ENCODE peak calls at places on chromosomes 11 and 22, in six cellular contexts. One of them, this sample, is unnamed.

GRCh38 chr22:45064313-45065268 is 54.8 kb upstream of the PHF21B start:
- DNase-seq in H9: no peak
- DNase-seq in mesenchymal stem cell: peak; percentile 50
- DNase-seq in trophoblast cell: peak; percentile 27
- DNase-seq in H1: no peak
- DNase-seq in IMR-90: peak; percentile 87
- DNase-seq in this sample: no peak

GRCh38 chr22:31829505-31829904 is 75.7 kb downstream of the DEPDC5 start:
- DNase-seq in H9: no peak
- DNase-seq in mesenchymal stem cell: peak; percentile 94
- DNase-seq in trophoblast cell: peak; percentile 85
- DNase-seq in H1: no peak
- DNase-seq in IMR-90: peak; percentile 97
- DNase-seq in this sample: no peak

GRCh38 chr22:26848244-26848920 is 191.0 kb downstream of the MIAT start:
- DNase-seq in H9: no peak
- DNase-seq in mesenchymal stem cell: peak; percentile 30
- DNase-seq in trophoblast cell: no peak
- DNase-seq in H1: peak; percentile 26
- DNase-seq in IMR-90: no peak
- DNase-seq in this sample: no peak

GRCh38 chr11:134609361-134610115 is 197.5 kb upstream of the B3GAT1 start:
- DNase-seq in H9: no peak
- DNase-seq in mesenchymal stem cell: no peak
- DNase-seq in trophoblast cell: no peak
- DNase-seq in H1: peak; percentile 36
- DNase-seq in IMR-90: no peak
- DNase-seq in this sample: no peak

GRCh38 chr22:33886696-33887095 is 33.6 kb downstream of the LARGE1 start:
- DNase-seq in H9: no peak
- DNase-seq in mesenchymal stem cell: no peak
- DNase-seq in trophoblast cell: no peak
- DNase-seq in H1: no peak
- DNase-seq in IMR-90: no peak
- DNase-seq in this sample: no peak

GRCh38 chr11:23164022-23164421 is 303.7 kb upstream of the CCDC179 start:
- DNase-seq in H9: no peak
- DNase-seq in mesenchymal stem cell: no peak
- DNase-seq in trophoblast cell: no peak
- DNase-seq in H1: no peak
- DNase-seq in IMR-90: no peak
- DNase-seq in this sample: no peak

GRCh38 chr11:134362192-134362901 is 30.6 kb downstream of the GLB1L2 start:
- DNase-seq in H9: no peak
- DNase-seq in mesenchymal stem cell: no peak
- DNase-seq in trophoblast cell: no peak
- DNase-seq in H1: no peak
- DNase-seq in IMR-90: no peak
- DNase-seq in this sample: no peak

GRCh38 chr11:32154275-32154674 is 63.4 kb downstream of the RCN1 start:
- DNase-seq in H9: no peak
- DNase-seq in mesenchymal stem cell: peak; percentile 9
- DNase-seq in trophoblast cell: no peak
- DNase-seq in H1: no peak
- DNase-seq in IMR-90: peak; percentile 22
- DNase-seq in this sample: no peak

GRCh38 chr11:123195182-123196059 is at the start of gene CLMP:
- DNase-seq in H9: peak; percentile 74
- DNase-seq in mesenchymal stem cell: peak; percentile 74
- DNase-seq in trophoblast cell: no peak
- DNase-seq in H1: peak; percentile 83
- DNase-seq in IMR-90: peak; percentile 82
- DNase-seq in this sample: no peak

GRCh38 chr11:108912587-108912986 is 247.7 kb downstream of the DDX10 start:
- DNase-seq in H9: no peak
- DNase-seq in mesenchymal stem cell: peak; percentile 63
- DNase-seq in trophoblast cell: peak; percentile 88
- DNase-seq in H1: no peak
- DNase-seq in IMR-90: peak; percentile 81
- DNase-seq in this sample: no peak

GRCh38 chr11:6270584-6271246 is 11.1 kb downstream of the CCKBR start:
- DNase-seq in H9: peak; percentile 40
- DNase-seq in mesenchymal stem cell: no peak
- DNase-seq in trophoblast cell: no peak
- DNase-seq in H1: no peak
- DNase-seq in IMR-90: no peak
- DNase-seq in this sample: no peak
- H2AFZ ChIP-seq in H9: no peak overlapping the region
- H2AFZ ChIP-seq in mesenchymal stem cell: no peak overlapping the region
- H2AFZ ChIP-seq in trophoblast cell: no peak overlapping the region
- H2AFZ ChIP-seq in H1: no peak overlapping the region
- H2AFZ ChIP-seq in IMR-90: no peak overlapping the region
- H2AFZ ChIP-seq in this sample: no peak overlapping the region

DNA sequence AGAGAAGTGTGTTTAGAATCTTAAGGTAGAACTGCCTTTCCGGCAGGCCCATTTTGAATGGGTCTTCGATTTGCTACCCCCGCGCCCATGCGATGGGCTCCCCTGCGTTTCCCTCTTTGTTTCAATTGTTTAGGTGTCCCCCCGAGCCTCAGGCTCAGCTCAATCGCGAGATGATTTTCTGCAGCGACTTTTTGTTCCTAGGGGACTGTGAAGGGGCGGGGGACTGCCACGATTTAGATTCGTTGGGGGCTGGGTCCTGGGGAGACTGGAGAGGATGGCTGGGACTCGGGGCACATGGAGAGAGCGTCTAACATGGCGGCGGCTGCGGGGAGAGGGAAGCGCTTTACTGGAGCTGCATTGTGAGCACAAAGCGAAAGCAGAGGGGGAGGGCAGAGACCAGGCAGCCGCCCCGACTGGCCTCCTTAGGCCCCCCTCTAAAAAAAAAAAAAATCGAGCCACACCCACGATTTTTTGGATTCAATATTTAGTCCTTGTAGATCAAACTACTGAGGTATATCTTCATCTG is 1.7 kb downstream of the CAPRIN1 start:
- DNase-seq in H9: peak; percentile 55
- DNase-seq in mesenchymal stem cell: peak; percentile 87
- DNase-seq in trophoblast cell: peak; percentile 43
- DNase-seq in H1: peak; percentile 67
- DNase-seq in IMR-90: peak; percentile 76
- DNase-seq in this sample: peak; percentile 54
- H2BK5ac ChIP-seq in H9: peak overlapping the region; percentile 69
- H2BK5ac ChIP-seq in mesenchymal stem cell: no peak overlapping the region
- H2BK5ac ChIP-seq in trophoblast cell: peak overlapping the region; percentile 91
- H2BK5ac ChIP-seq in H1: peak overlapping the region; percentile 95
- H2BK5ac ChIP-seq in IMR-90: peak overlapping the region; percentile 81
- H2BK5ac ChIP-seq in this sample: peak overlapping the region; percentile 94

DNA sequence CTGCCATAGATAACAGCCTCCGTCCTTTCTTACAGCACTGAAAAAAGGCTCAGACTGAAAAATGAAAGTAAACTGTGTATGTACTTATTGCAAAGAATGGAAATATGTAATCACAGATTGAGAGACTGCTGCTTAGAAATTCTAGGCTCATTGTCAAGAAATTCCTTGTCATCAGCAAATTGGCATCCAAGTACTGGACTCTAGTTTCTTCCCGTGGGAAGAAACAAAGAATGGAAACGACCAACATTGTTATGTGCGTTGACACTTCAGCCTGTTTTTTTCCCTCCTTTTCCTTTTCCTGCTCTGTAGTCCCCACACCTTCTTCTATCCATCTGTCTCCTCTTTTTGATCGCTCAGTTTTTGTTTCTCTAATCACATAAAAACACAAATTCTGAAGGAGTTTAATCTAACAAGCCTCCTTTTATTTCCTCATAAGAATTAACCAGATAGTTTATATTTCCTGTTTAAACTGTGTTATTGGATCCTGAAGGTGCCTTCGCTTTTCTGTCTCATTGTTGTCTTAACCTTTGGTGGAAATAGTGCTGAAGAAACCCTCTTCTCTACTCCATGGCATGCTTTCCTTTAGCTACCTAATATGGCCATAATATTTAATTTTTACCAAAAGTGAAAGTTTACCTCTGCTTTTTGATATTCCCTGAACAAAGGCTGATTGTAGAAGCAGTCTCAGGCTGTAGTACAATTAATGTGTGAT is 20.0 kb upstream of the CASP12 start:
- DNase-seq in H9: no peak
- DNase-seq in mesenchymal stem cell: peak; percentile 67
- DNase-seq in trophoblast cell: peak; percentile 7
- DNase-seq in H1: no peak
- DNase-seq in IMR-90: peak; percentile 93
- DNase-seq in this sample: no peak
- H2AFZ ChIP-seq in H9: no peak overlapping the region
- H2AFZ ChIP-seq in mesenchymal stem cell: no peak overlapping the region
- H2AFZ ChIP-seq in trophoblast cell: no peak overlapping the region
- H2AFZ ChIP-seq in H1: no peak overlapping the region
- H2AFZ ChIP-seq in IMR-90: no peak overlapping the region
- H2AFZ ChIP-seq in this sample: no peak overlapping the region

GRCh38 chr11:13110145-13110544 is 101.0 kb downstream of the RASSF10 start:
- DNase-seq in H9: no peak
- DNase-seq in mesenchymal stem cell: no peak
- DNase-seq in trophoblast cell: peak; percentile 76
- DNase-seq in H1: no peak
- DNase-seq in IMR-90: no peak
- DNase-seq in this sample: no peak

GRCh38 chr11:13114566-13115465 is 105.7 kb downstream of the RASSF10 start:
- DNase-seq in H9: peak; percentile 90
- DNase-seq in mesenchymal stem cell: no peak
- DNase-seq in trophoblast cell: no peak
- DNase-seq in H1: no peak
- DNase-seq in IMR-90: no peak
- DNase-seq in this sample: peak; percentile 66

GRCh38 chr11:13110929-13111812 is 102.1 kb downstream of the RASSF10 start:
- DNase-seq in H9: no peak
- DNase-seq in mesenchymal stem cell: no peak
- DNase-seq in trophoblast cell: peak; percentile 98
- DNase-seq in H1: no peak
- DNase-seq in IMR-90: peak; percentile 76
- DNase-seq in this sample: no peak

GRCh38 chr11:13109616-13110015 is 100.5 kb downstream of the RASSF10 start:
- DNase-seq in H9: no peak
- DNase-seq in mesenchymal stem cell: no peak
- DNase-seq in trophoblast cell: peak; percentile 49
- DNase-seq in H1: no peak
- DNase-seq in IMR-90: no peak
- DNase-seq in this sample: no peak

GRCh38 chr11:13111813-13112130 is 102.7 kb downstream of the RASSF10 start:
- DNase-seq in H9: no peak
- DNase-seq in mesenchymal stem cell: no peak
- DNase-seq in trophoblast cell: no peak
- DNase-seq in H1: no peak
- DNase-seq in IMR-90: no peak
- DNase-seq in this sample: no peak
- H2BK5ac ChIP-seq in H9: no peak overlapping the region
- H2BK5ac ChIP-seq in mesenchymal stem cell: no peak overlapping the region
- H2BK5ac ChIP-seq in trophoblast cell: peak overlapping the region; percentile 93
- H2BK5ac ChIP-seq in H1: no peak overlapping the region
- H2BK5ac ChIP-seq in IMR-90: no peak overlapping the region
- H2BK5ac ChIP-seq in this sample: no peak overlapping the region

DNA sequence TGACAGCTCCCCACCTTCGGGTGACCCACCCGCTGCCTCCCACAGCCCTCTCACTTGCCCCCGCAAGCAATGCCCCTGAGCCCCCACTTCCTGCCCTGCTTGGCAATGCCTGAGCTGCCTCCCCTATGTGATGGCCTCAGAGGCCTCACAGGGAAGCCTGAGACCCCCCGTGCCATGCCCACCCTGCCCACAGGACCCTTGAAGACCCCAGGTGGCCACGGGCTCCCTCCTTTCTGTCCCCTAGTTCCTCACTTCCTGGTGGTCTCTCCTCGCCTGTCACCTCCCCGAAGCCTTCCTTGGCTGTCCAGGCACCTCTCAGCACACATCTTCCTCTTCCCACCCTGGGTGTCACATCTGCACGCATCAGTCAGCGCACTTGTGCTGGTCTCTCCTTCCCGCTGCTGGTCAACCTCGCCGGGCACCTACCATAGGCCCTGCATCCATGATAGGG is 90.5 kb downstream of the BRD1 start:
- DNase-seq in H9: no peak
- DNase-seq in mesenchymal stem cell: no peak
- DNase-seq in trophoblast cell: no peak
- DNase-seq in H1: no peak
- DNase-seq in IMR-90: no peak
- DNase-seq in this sample: no peak
- H2AFZ ChIP-seq in H9: no peak overlapping the region
- H2AFZ ChIP-seq in mesenchymal stem cell: no peak overlapping the region
- H2AFZ ChIP-seq in trophoblast cell: no peak overlapping the region
- H2AFZ ChIP-seq in H1: no peak overlapping the region
- H2AFZ ChIP-seq in IMR-90: no peak overlapping the region
- H2AFZ ChIP-seq in this sample: no peak overlapping the region

DNA sequence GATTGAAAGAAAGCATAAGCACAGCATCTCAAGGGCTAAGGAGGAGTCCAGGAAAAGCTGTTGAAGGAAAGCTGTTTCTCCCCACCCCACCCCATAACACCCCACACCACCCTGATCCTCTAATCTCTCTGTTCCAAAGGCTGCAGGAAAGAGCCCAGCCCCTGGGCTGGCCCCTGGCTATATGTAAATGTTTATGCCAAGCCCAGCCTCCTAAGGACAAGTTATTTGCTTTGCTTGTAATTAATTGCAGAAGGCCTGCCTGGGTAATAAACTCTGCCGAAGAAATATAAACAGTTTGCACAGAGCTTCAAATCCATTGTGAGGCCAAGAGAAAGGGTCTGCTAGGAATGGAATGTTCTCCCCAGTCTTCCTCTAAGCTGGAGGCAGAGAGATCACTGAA is 21.2 kb downstream of the ARRB1 start:
- DNase-seq in H9: no peak
- DNase-seq in mesenchymal stem cell: peak; percentile 85
- DNase-seq in trophoblast cell: no peak
- DNase-seq in H1: no peak
- DNase-seq in IMR-90: peak; percentile 65
- DNase-seq in this sample: no peak
- H2BK5ac ChIP-seq in H9: no peak overlapping the region
- H2BK5ac ChIP-seq in mesenchymal stem cell: no peak overlapping the region
- H2BK5ac ChIP-seq in trophoblast cell: peak overlapping the region; percentile 53
- H2BK5ac ChIP-seq in H1: peak overlapping the region; percentile 96
- H2BK5ac ChIP-seq in IMR-90: peak overlapping the region; percentile 47
- H2BK5ac ChIP-seq in this sample: no peak overlapping the region

GRCh38 chr11:36077886-36078685 is 134.2 kb downstream of the LDLRAD3 start:
- DNase-seq in H9: no peak
- DNase-seq in mesenchymal stem cell: peak; percentile 82
- DNase-seq in trophoblast cell: no peak
- DNase-seq in H1: no peak
- DNase-seq in IMR-90: no peak
- DNase-seq in this sample: no peak
- H2AFZ ChIP-seq in H9: no peak overlapping the region
- H2AFZ ChIP-seq in mesenchymal stem cell: no peak overlapping the region
- H2AFZ ChIP-seq in trophoblast cell: no peak overlapping the region
- H2AFZ ChIP-seq in H1: no peak overlapping the region
- H2AFZ ChIP-seq in IMR-90: no peak overlapping the region
- H2AFZ ChIP-seq in this sample: no peak overlapping the region

DNA sequence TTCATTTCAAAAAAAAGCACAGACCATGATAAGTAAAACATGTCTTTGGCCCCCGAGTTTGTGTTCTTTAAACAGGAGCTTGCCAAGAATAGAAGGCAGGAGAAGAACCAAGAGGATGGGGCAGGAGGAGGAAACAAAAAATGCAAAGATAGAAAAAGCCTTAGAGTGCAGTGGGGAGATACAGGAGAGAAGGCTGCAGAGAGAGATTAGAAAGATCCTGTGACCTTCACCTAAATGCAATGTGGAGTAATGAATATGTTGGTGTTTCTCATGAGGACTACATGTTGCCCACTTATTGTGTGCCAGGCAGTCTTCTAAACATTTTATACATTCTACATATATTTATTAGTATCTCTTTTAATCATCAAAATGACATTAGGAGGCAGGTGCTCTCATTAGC is 2.3 kb upstream of the APLNR start:
- DNase-seq in H9: no peak
- DNase-seq in mesenchymal stem cell: no peak
- DNase-seq in trophoblast cell: no peak
- DNase-seq in H1: no peak
- DNase-seq in IMR-90: no peak
- DNase-seq in this sample: no peak
- H2BK5ac ChIP-seq in H9: no peak overlapping the region
- H2BK5ac ChIP-seq in mesenchymal stem cell: no peak overlapping the region
- H2BK5ac ChIP-seq in trophoblast cell: no peak overlapping the region
- H2BK5ac ChIP-seq in H1: no peak overlapping the region
- H2BK5ac ChIP-seq in IMR-90: no peak overlapping the region
- H2BK5ac ChIP-seq in this sample: no peak overlapping the region